ENCODE peak calls at places on chromosomes 4 and X, in six cellular contexts. F is EH; S is stimulated activated naive CD4-positive, alpha-beta T cell; M is SIG-M5; Z is activated CD4-positive, alpha-beta T cell treated with anti-CD3 and anti-CD28 coated beads, Interleukin-2, amount 50 U/mL, for 24 hours; C is fibroblast of pulmonary artery. K is an unnamed sample.

GRCh38 chrX:23752740-23753435 is 9.8 kb upstream of the ACOT9 start:
- DNase-seq in Z (no peak), F (peak; percentile 92), C (peak; percentile 43), M (no peak), S (no peak), K (no peak)

GRCh38 chrX:103919336-103919682 is 43.1 kb upstream of the TMSB15B start:
- DNase-seq in Z (no peak), C (peak; percentile 43), F (peak; percentile 57), S (no peak), M (no peak), K (no peak)

GRCh38 chrX:110454336-110454735 is 95.7 kb downstream of the RTL9 start:
- DNase-seq in C (no peak), M (no peak), S (no peak), Z (no peak), F (no peak), K (no peak)

GRCh38 chr4:154989511-154989910 is 208.4 kb downstream of the RBM46 start:
- DNase-seq in M (no peak), C (no peak), S (no peak), F (no peak), Z (no peak), K (no peak)

GRCh38 chr4:152099555-152099954 is 338.7 kb upstream of the GATB start:
- DNase-seq in F (peak; percentile 11), S (no peak), Z (no peak), M (no peak), C (no peak), K (no peak)

GRCh38 chrX:40179333-40179732 is 81.6 kb upstream of the BCOR start:
- DNase-seq in S (no peak), M (no peak), Z (no peak), C (no peak), F (no peak), K (no peak)

GRCh38 chr4:173243321-173243720 is 74.7 kb downstream of the GALNT7 start:
- DNase-seq in S (no peak), M (no peak), Z (no peak), F (peak; percentile 68), C (peak; percentile 55), K (no peak)

GRCh38 chr4:107037188-107037587 is 1.1 kb upstream of the DKK2 start:
- DNase-seq in S (no peak), Z (no peak), F (peak; percentile 34), M (no peak), C (peak; percentile 42), K (no peak)

GRCh38 chr4:88629826-88630225 is 37.5 kb downstream of the HERC3 start:
- DNase-seq in M (no peak), C (no peak), F (peak; percentile 57), S (no peak), Z (no peak), K (no peak)

GRCh38 chr4:150012851-150013360 is 65.3 kb upstream of the DCLK2 start:
- DNase-seq in C (no peak), S (no peak), F (peak; percentile 59), Z (no peak), M (no peak), K (no peak)

GRCh38 chr4:182492456-182492855 is 249.3 kb downstream of the TENM3 start:
- DNase-seq in Z (no peak), S (no peak), C (peak; percentile 41), M (no peak), F (peak; percentile 86), K (no peak)

K was measured in COR-L47.